ENCODE peak calls at places on chromosomes 3 and 15, in ten cellular contexts. X, U, D, N, G, Q, M, B, K and A are unnamed samples.

GRCh38 chr15:74270155-74270554 is 34.0 kb downstream of the CCDC33 start:
- DNase-seq in X (no peak), U (no peak), D (no peak), N (no peak), G (no peak), Q (no peak), M (no peak), B (peak; percentile 11), K (no peak), A (no peak)

GRCh38 chr3:177284383-177284881 is 87.2 kb upstream of the TBL1XR1 start:
- DNase-seq in X (no peak), U (peak; percentile 59), D (peak; percentile 86), N (peak; percentile 47), G (no peak), Q (no peak), M (peak; percentile 49), B (no peak), K (no peak), A (peak; percentile 46)

GRCh38 chr15:65192016-65192415 is 6.9 kb upstream of the CLPX start:
- DNase-seq in X (no peak), U (no peak), D (peak; percentile 62), N (no peak), G (peak; percentile 33), Q (no peak), M (peak; percentile 6), B (no peak), K (no peak), A (no peak)

GRCh38 chr3:58116161-58116955 is 94.4 kb downstream of the DNASE1L3 start:
- DNase-seq in X (no peak), U (no peak), D (no peak), N (peak; percentile 69), G (no peak), Q (peak; percentile 87), M (no peak), B (peak; percentile 80), K (no peak), A (no peak)

GRCh38 chr3:127694467-127695215 is 21.9 kb downstream of the ABTB1 start:
- DNase-seq in X (peak; percentile 81), U (peak; percentile 57), D (peak; percentile 85), N (peak; percentile 69), G (peak; percentile 72), Q (no peak), M (peak; percentile 64), B (peak; percentile 74), K (no peak), A (peak; percentile 85)

GRCh38 chr3:196544491-196544992 is 23.8 kb downstream of the WDR53 start:
- DNase-seq in X (no peak), U (no peak), D (no peak), N (no peak), G (no peak), Q (no peak), M (no peak), B (no peak), K (no peak), A (no peak)

GRCh38 chr15:31344824-31345605 is 18.4 kb downstream of the KLF13 start:
- DNase-seq in X (no peak), U (peak; percentile 92), D (no peak), N (peak; percentile 30), G (no peak), Q (peak; percentile 47), M (peak; percentile 98), B (peak; percentile 77), K (no peak), A (peak; percentile 86)

GRCh38 chr3:68893600-68894239 is 38.6 kb downstream of the TAFA4 start:
- DNase-seq in X (no peak), U (no peak), D (peak; percentile 27), N (no peak), G (peak; percentile 49), Q (no peak), M (peak; percentile 38), B (no peak), K (no peak), A (no peak)

GRCh38 chr15:68345481-68345880 is 67.9 kb downstream of the FEM1B start:
- DNase-seq in X (no peak), U (no peak), D (no peak), N (no peak), G (no peak), Q (no peak), M (no peak), B (no peak), K (no peak), A (no peak)

GRCh38 chr15:41564286-41564959 is 5.4 kb downstream of the TYRO3 start:
- DNase-seq in X (no peak), U (no peak), D (no peak), N (no peak), G (no peak), Q (no peak), M (no peak), B (no peak), K (no peak), A (no peak)

GRCh38 chr15:71089801-71090200 is 25.5 kb upstream of the THSD4 start:
- DNase-seq in X (no peak), U (no peak), D (no peak), N (no peak), G (no peak), Q (no peak), M (no peak), B (no peak), K (no peak), A (no peak)

GRCh38 chr3:128464188-128464587 is 2.5 kb downstream of the DNAJB8 start:
- DNase-seq in X (no peak), U (no peak), D (no peak), N (no peak), G (no peak), Q (no peak), M (no peak), B (no peak), K (no peak), A (no peak)

GRCh38 chr3:37973250-37974054 is 17.1 kb upstream of the VILL start:
- DNase-seq in X (no peak), U (no peak), D (peak; percentile 37), N (no peak), G (no peak), Q (no peak), M (no peak), B (no peak), K (no peak), A (no peak)

GRCh38 chr3:17140670-17141505 is 256.1 kb downstream of the PLCL2 start:
- DNase-seq in X (no peak), U (no peak), D (peak; percentile 22), N (no peak), G (peak; percentile 37), Q (no peak), M (no peak), B (no peak), K (peak; percentile 57), A (peak; percentile 85)

DNA sequence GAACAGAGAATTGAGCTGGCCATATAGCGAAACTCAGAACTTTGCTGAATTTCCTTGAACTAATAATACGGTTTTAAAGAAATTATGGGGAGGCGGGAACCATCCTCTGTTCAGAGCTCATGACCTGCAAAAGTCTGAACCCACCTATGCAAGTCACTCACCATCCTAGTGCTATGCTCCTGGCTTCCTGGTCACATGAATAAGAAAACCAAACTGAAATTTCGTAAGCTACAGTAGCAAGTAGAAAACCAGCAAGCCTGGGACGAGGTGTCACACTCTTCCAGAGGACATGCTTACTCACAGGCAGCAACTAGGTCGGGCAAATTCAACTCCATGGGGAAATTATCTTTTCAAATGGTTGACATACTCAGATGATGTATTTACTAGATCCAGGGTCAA is 31.2 kb downstream of the LDHAL6B start:
- DNase-seq in X (no peak), U (no peak), D (peak; percentile 58), N (no peak), G (no peak), Q (no peak), M (no peak), B (no peak), K (no peak), A (no peak)
- H3K4me3 ChIP-seq in X (no peak overlapping the region), U (no peak overlapping the region), D (no peak overlapping the region), N (no peak overlapping the region), G (no peak overlapping the region), Q (no peak overlapping the region), M (no peak overlapping the region), B (no peak overlapping the region), K (no peak overlapping the region), A (no peak overlapping the region)

GRCh38 chr3:100893108-100893507 is 100.1 kb downstream of the ABI3BP start:
- DNase-seq in X (no peak), U (no peak), D (no peak), N (no peak), G (no peak), Q (no peak), M (no peak), B (no peak), K (peak; percentile 11), A (no peak)
- H3K27ac ChIP-seq in X (no peak overlapping the region), U (no peak overlapping the region), D (no peak overlapping the region), N (no peak overlapping the region), G (no peak overlapping the region), Q (no peak overlapping the region), M (no peak overlapping the region), B (no peak overlapping the region), K (no peak overlapping the region), A (no peak overlapping the region)

DNA sequence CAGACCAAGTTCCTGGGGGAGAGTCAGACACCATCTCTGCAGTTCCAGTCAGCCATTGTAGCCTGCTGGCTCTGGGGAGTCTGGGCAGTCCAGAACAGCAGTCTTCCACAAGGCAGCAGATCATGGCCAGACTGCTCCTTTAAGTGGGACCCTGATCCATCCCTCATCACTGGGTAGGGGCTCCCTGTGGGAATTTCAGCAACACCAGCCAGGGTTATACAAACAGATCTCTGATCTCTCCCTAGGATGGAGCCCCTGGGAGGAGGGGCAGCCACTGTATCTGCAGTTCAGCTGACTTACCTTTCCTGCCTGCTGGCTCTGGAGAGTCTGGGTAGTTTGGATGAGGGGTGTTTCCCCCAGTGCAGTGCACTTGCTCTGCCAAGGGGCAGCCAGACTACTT is 42.1 kb upstream of the UNC13C start:
- DNase-seq in X (no peak), U (no peak), D (no peak), N (no peak), G (no peak), Q (no peak), M (no peak), B (no peak), K (no peak), A (no peak)
- H3K9me3 ChIP-seq in X (peaks cover 34% of the 10 kb centered on the region), U (no peaks in the 10 kb centered on the region), D (no peaks in the 10 kb centered on the region), N (no peaks in the 10 kb centered on the region), G (no peaks in the 10 kb centered on the region), Q (no peaks in the 10 kb centered on the region), M (no peaks in the 10 kb centered on the region), B (no peaks in the 10 kb centered on the region), K (no peaks in the 10 kb centered on the region), A (peaks cover 2% of the 10 kb centered on the region)

GRCh38 chr3:118946449-118946848 is 88.2 kb downstream of the IGSF11 start:
- DNase-seq in X (no peak), U (no peak), D (no peak), N (no peak), G (peak; percentile 74), Q (no peak), M (no peak), B (no peak), K (no peak), A (no peak)

GRCh38 chr3:118951089-118951488 is 83.6 kb downstream of the IGSF11 start:
- DNase-seq in X (no peak), U (no peak), D (no peak), N (no peak), G (no peak), Q (no peak), M (no peak), B (no peak), K (no peak), A (no peak)

GRCh38 chr3:118945834-118946233 is 88.8 kb downstream of the IGSF11 start:
- DNase-seq in X (no peak), U (no peak), D (no peak), N (no peak), G (no peak), Q (no peak), M (no peak), B (no peak), K (no peak), A (no peak)

GRCh38 chr3:118949113-118949760 is 85.4 kb downstream of the IGSF11 start:
- DNase-seq in X (no peak), U (no peak), D (no peak), N (no peak), G (no peak), Q (no peak), M (no peak), B (no peak), K (no peak), A (no peak)

GRCh38 chr3:118948146-118948545 is 86.5 kb downstream of the IGSF11 start:
- DNase-seq in X (no peak), U (no peak), D (no peak), N (no peak), G (no peak), Q (no peak), M (no peak), B (no peak), K (no peak), A (no peak)
- H3K4me3 ChIP-seq in X (no peak overlapping the region), U (no peak overlapping the region), D (no peak overlapping the region), N (no peak overlapping the region), G (no peak overlapping the region), Q (no peak overlapping the region), M (no peak overlapping the region), B (no peak overlapping the region), K (no peak overlapping the region), A (no peak overlapping the region)